ENCODE peak calls at places on chromosomes 2 and 18, in four cellular contexts. L, X, N and S are unnamed samples. For H3K9me3, the result is how much of the 10 kb centered on the place peaks cover.

GRCh38 chr18:27564066-27564465 is 379.0 kb upstream of the CHST9 start:
- DNase-seq in L (no peak), X (no peak), N (no peak), S (no peak)

GRCh38 chr2:160156665-160157064 is 43.4 kb downstream of the ITGB6 start:
- DNase-seq in L (peak), X (no peak), N (no peak), S (no peak)

GRCh38 chr2:396903-397302 is 109.0 kb upstream of the ALKAL2 start:
- DNase-seq in L (no peak), X (no peak), N (no peak), S (no peak)

GRCh38 chr18:49639643-49640361 is 77.9 kb downstream of the LIPG start:
- DNase-seq in L (no peak), X (no peak), N (no peak), S (no peak)

GRCh38 chr2:219718066-219718465 is 90.6 kb downstream of the SLC4A3 start:
- DNase-seq in L (no peak), X (no peak), N (no peak), S (no peak)

GRCh38 chr2:219247678-219248642 is 2.7 kb downstream of the STK16 start:
- DNase-seq in L (no peak), X (no peak), N (peak), S (peak)

GRCh38 chr2:98875081-98875728 is 60.8 kb downstream of the CRACDL start:
- DNase-seq in L (no peak), X (no peak), N (no peak), S (no peak)

GRCh38 chr2:101697794-101698418 is 399 bp downstream of the MAP4K4 start:
- DNase-seq in L (peak), X (no peak), N (peak), S (peak)

GRCh38 chr2:62112192-62112591 is 83.7 kb upstream of the B3GNT2 start:
- DNase-seq in L (no peak), X (no peak), N (no peak), S (no peak)

GRCh38 chr2:177340158-177340557 is 52.4 kb upstream of the AGPS start:
- DNase-seq in L (no peak), X (no peak), N (no peak), S (no peak)

GRCh38 chr2:33510589-33510968 is 34.1 kb downstream of the RASGRP3 start:
- DNase-seq in L (no peak), X (no peak), N (no peak), S (no peak)

GRCh38 chr2:235032949-235033348 is 81.1 kb downstream of the SH3BP4 start:
- DNase-seq in L (no peak), X (no peak), N (no peak), S (no peak)

GRCh38 chr18:12849548-12849947 is 34.5 kb downstream of the PTPN2 start:
- DNase-seq in L (peak), X (no peak), N (no peak), S (no peak)

GRCh38 chr2:201618744-201619654 is 24.3 kb downstream of the TMEM237 start:
- DNase-seq in L (no peak), X (no peak), N (peak), S (no peak)

GRCh38 chr18:62164855-62165487 is 21.9 kb downstream of the PIGN start:
- DNase-seq in L (no peak), X (no peak), N (no peak), S (no peak)

GRCh38 chr2:19488009-19488691 is 129.7 kb upstream of the OSR1 start:
- DNase-seq in L (peak), X (no peak), N (no peak), S (no peak)

GRCh38 chr2:19480664-19481063 is 122.2 kb upstream of the OSR1 start:
- DNase-seq in L (no peak), X (no peak), N (no peak), S (no peak)

GRCh38 chr2:19484736-19485135 is 126.3 kb upstream of the OSR1 start:
- DNase-seq in L (no peak), X (no peak), N (no peak), S (no peak)
- H3K9me3 ChIP-seq in L (under half), X (under half), N (under half), S (under half)

GRCh38 chr2:132252894-132253264 is 91.1 kb upstream of the ANKRD30BL start:
- DNase-seq in L (no peak), X (no peak), N (no peak), S (no peak)
- H3K9me3 ChIP-seq in L (under half), X (under half), N (under half), S (under half)

GRCh38 chr2:161425966-161426365 is 9.9 kb downstream of the TBR1 start:
- DNase-seq in L (no peak), X (no peak), N (no peak), S (no peak)
- H3K9me3 ChIP-seq in L (under half), X (under half), N (under half), S (under half)

GRCh38 chr2:239529313-239530015 is 128.6 kb upstream of the HDAC4 start:
- DNase-seq in L (no peak), X (no peak), N (no peak), S (no peak)
- H3K9me3 ChIP-seq in L (under half), X (under half), N (under half), S (under half)

GRCh38 chr2:83071352-83071751 is 1387.7 kb downstream of the SUCLG1 start:
- DNase-seq in L (no peak), X (no peak), N (no peak), S (no peak)
- H3K9me3 ChIP-seq in L (under half), X (under half), N (under half), S (under half)

DNA sequence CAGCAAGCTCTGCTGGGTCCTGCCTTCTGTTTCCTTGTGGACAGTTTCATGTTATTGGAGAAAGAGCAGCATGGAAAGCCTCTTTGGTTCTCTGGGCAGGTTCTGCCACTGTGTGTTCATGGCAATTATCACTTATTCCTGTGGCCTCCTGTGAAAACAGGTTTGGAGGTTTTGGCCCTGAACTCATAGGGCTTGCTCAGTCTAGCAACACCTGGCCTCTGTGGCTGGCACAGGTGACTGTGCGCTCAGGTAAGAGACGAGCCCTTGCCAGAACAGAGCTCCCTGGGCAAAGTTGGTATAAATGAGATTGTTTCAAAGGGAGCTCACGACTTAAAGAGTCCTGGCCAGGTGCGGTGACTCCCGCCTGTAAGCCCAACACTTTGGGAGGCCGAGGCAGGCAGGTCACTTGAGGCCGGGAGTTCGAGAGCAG is 5.7 kb downstream of the CEP68 start:
- DNase-seq in L (no peak), X (no peak), N (no peak), S (no peak)
- H3K9me3 ChIP-seq in L (under half), X (under half), N (under half), S (under half)

GRCh38 chr18:39463986-39464385 is 1898.4 kb upstream of the CELF4 start:
- DNase-seq in L (no peak), X (no peak), N (no peak), S (no peak)

GRCh38 chr18:39460136-39460535 is 1894.5 kb upstream of the CELF4 start:
- DNase-seq in L (no peak), X (no peak), N (no peak), S (no peak)

GRCh38 chr18:39462436-39462835 is 1896.8 kb upstream of the CELF4 start:
- DNase-seq in L (peak), X (no peak), N (no peak), S (no peak)
- H3K9me3 ChIP-seq in L (under half), X (under half), N (under half), S (under half)

DNA sequence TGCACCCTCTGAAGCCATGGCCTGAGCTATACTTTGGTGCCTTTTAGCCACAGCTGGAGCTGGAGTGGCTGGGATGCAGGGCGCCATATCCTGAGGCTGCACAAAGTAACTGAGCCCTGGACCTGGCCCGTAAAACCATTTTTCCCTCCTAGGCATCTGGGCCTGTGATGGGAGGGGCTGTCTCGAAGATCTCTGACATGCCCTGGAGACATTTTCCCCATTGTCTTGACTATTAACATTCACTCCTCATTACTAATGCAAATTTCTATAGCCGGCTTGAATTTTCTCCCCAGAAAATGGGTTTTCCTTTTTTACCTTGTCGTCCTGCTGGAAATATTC is 15.4 kb downstream of the TAF1B start:
- DNase-seq in L (no peak), X (no peak), N (no peak), S (no peak)
- H3K9me3 ChIP-seq in L (under half), X (under half), N (under half), S (under half)